ENCODE peak calls at places on chromosome 13, in seven cellular contexts. G is heart right ventricle, D is neural crest cell, K is ascending aorta, L is PC-3, T is HCT116, I is thoracic aorta. N is an unnamed sample.
A peak's percentile ranks its signal among the peaks of the same experiment; 100 is the strongest.

GRCh38 chr13:31276386-31276785 is 76.6 kb downstream of the B3GLCT start:
- DNase-seq in D (no peak), L (no peak), T (no peak), I (no peak), G (no peak), K (no peak), N (no peak)

GRCh38 chr13:107006646-107007045 is 438.7 kb upstream of the ARGLU1 start:
- DNase-seq in G (no peak), I (no peak), T (no peak), K (no peak), L (no peak), D (no peak), N (no peak)

GRCh38 chr13:102799544-102800144 is 725 bp downstream of the BIVM start:
- DNase-seq in K (no peak), D (peak; percentile 30), I (no peak), T (no peak), L (no peak), G (peak; percentile 53), N (no peak)

GRCh38 chr13:58994778-58995177 is 1169.0 kb downstream of the DIAPH3 start:
- DNase-seq in L (peak; percentile 2), K (no peak), I (no peak), D (no peak), T (no peak), G (no peak), N (no peak)

GRCh38 chr13:63696055-63696454 is 2280.4 kb upstream of the PCDH20 start:
- DNase-seq in L (peak; percentile 2), I (no peak), K (no peak), D (no peak), G (no peak), T (no peak), N (no peak)

GRCh38 chr13:80363890-80364503 is 23.1 kb upstream of the SPRY2 start:
- DNase-seq in K (no peak), I (no peak), G (no peak), T (no peak), D (no peak), L (peak; percentile 49), N (no peak)

GRCh38 chr13:71056581-71056980 is 810.4 kb downstream of the DACH1 start:
- DNase-seq in D (no peak), T (no peak), K (no peak), L (no peak), G (no peak), I (no peak), N (no peak)

GRCh38 chr13:74248477-74248876 is 114.3 kb upstream of the KLF12 start:
- DNase-seq in L (no peak), T (no peak), K (no peak), G (no peak), D (no peak), I (no peak), N (no peak)

GRCh38 chr13:41905600-41906254 is 55.2 kb downstream of the VWA8 start:
- DNase-seq in K (no peak), I (no peak), L (peak; percentile 54), T (peak; percentile 34), G (no peak), D (no peak), N (no peak)

GRCh38 chr13:33349996-33350826 is 64.7 kb upstream of the STARD13 start:
- DNase-seq in I (no peak), K (no peak), L (peak; percentile 37), D (peak; percentile 12), T (no peak), G (peak; percentile 68), N (no peak)

GRCh38 chr13:48125794-48126228 is 30.9 kb upstream of the MED4 start:
- DNase-seq in K (no peak), D (no peak), G (no peak), I (no peak), L (no peak), T (no peak), N (no peak)

GRCh38 chr13:107681611-107682010 is 533.7 kb downstream of the LIG4 start:
- DNase-seq in G (no peak), K (no peak), T (no peak), I (no peak), D (no peak), L (no peak), N (no peak)

GRCh38 chr13:38180100-38180499 is 169.6 kb upstream of the UFM1 start:
- DNase-seq in D (no peak), K (no peak), I (no peak), G (no peak), L (peak; percentile 23), T (no peak), N (no peak)

GRCh38 chr13:51221674-51222509 is at the start of gene FAM124A:
- DNase-seq in G (peak; percentile 66), L (peak; percentile 45), D (no peak), K (no peak), I (no peak), T (peak; percentile 4), N (peak; percentile 71)

GRCh38 chr13:113431171-113431570 is 22.1 kb downstream of the ADPRHL1 start:
- DNase-seq in L (no peak), I (no peak), T (no peak), D (no peak), K (no peak), G (no peak), N (no peak)

GRCh38 chr13:22128413-22129198 is 457.7 kb downstream of the FGF9 start:
- DNase-seq in G (no peak), L (no peak), I (no peak), D (no peak), K (no peak), T (no peak), N (no peak)

GRCh38 chr13:96898855-96899254 is 95.4 kb downstream of the OXGR1 start:
- DNase-seq in L (no peak), I (no peak), D (no peak), G (no peak), K (no peak), T (no peak), N (no peak)

GRCh38 chr13:32125746-32126145 is 94.2 kb downstream of the FRY start:
- DNase-seq in D (no peak), K (no peak), I (no peak), G (no peak), L (peak; percentile 44), T (no peak), N (no peak)

GRCh38 chr13:74931698-74932433 is 550.1 kb downstream of the TBC1D4 start:
- DNase-seq in L (no peak), T (no peak), K (no peak), D (no peak), I (no peak), G (no peak), N (no peak)

GRCh38 chr13:50386527-50387123 is 371.4 kb downstream of the KCNRG start:
- DNase-seq in D (no peak), L (peak; percentile 12), K (no peak), G (peak; percentile 34), T (no peak), I (no peak), N (no peak)

GRCh38 chr13:33728271-33729037 is 89.5 kb upstream of the RFC3 start:
- DNase-seq in L (peak; percentile 63), T (no peak), I (no peak), D (no peak), G (peak; percentile 27), K (no peak), N (no peak)

DNA sequence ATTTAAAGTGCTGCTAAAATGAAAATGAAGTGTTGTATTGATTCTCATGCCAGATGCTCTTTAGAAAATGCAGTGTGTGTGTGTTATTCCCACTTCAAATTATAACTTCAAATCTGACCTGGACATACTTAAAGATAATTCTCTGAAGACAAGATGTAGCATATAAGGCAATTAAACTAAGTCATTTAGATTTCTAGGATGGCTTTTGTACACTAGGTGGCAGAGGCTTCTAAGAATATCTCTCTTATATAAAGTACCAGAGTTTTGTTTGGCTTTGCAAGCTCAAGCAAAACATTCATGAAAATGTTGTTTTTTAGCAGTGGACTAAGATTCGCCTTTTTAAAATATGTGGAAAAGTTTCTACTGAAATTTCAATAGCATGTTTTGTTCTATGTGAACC is 407.2 kb downstream of the GPC5 start:
- DNase-seq in K (no peak), I (no peak), L (peak; percentile 4), D (no peak), T (no peak), G (no peak), N (no peak)
- TF ChIP-seq CTCF in K (no peak), I (no peak), L (peak; percentile 13), D (peak; percentile 44), T (no peak), G (no peak), N (no peak)

DNA sequence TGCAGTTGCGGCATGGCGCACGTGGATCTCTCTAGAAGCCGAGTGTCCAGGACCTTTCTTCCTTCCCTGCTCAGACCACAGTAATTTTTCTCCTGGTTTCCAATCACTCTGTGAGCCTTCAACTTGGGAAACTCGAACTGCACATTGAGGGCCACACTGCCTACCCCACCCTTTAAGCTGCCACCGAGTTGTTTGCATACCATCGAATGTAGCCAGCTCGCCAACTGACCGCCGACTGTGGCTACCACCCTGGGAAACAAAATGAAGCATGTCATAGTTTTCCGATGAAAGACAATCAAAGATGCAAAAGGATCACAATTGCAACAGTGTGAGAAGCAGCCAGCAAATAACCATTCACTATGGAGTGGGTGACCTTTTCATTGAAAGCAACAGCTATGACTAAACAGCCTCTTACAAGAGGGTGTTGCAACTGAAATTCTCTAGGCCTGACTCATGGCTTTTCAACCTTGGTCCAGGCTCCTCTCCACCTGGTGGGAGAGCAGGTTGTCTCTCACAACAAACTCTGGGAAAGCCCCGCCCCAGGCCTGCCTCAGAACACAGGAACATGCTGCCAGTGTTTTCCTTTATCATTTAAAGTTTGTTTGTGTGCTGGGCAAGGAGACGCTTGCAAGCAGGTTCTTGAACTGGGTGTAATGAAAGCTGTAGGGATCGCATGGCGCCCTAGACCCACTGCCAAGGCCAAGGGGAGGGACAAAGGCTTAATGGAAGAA is 141.7 kb upstream of the SERP2 start:
- DNase-seq in G (peak; percentile 27), T (peak; percentile 97), L (peak; percentile 97), K (no peak), D (no peak), I (no peak), N (no peak)
- TF ChIP-seq CTCF in G (no peak), T (no peak), L (no peak), K (no peak), D (no peak), I (no peak), N (no peak)

DNA sequence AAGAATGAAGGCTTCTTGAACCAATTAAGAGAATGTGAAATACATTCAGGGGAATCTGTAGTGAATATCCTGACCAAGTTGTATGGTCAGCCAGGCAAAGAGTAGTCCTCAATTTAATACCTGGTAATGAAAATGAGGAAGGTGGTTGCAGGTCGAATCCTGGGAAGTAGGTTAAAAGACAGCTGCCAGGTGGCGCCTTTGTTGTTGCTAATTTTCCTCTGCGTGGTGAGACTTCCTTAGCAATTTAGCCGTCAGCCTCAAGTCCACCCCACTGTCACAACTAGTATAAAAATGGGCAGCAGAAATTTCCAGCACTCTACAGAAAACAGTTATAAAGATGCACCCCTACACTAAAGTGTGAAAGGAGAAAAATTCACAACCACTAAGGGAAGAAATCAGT is 235.7 kb downstream of the NHLRC3 start:
- DNase-seq in I (no peak), G (no peak), T (no peak), D (no peak), K (no peak), L (peak; percentile 28), N (no peak)
- TF ChIP-seq CTCF in I (no peak), G (peak; percentile 10), T (peak; percentile 16), D (no peak), K (peak; percentile 30), L (peak; percentile 42), N (no peak)

DNA sequence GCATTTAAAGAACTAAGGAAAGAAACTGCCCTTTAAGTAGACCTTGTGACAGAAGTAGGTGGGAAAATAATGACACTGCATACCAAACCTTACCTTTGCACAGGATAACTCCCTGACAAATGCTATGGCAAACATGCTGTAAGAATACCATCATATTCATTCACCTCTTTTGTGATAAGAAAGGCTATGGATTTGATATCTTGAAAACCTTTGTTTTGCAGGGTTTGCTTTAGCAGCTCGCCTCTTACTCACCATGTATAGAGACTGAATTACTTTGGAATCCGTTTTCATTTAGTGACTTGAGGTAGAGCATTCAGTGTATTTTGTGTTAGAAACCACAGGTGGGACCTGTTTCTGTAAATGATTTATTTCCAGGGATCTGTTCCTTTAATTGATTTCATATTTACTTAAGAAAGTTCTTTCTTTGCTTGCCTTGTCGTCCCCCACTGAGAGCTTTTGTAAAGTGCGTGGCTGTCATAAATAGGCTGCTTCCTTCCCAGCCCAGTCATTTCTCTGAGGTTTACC is 80.2 kb downstream of the KLF5 start:
- DNase-seq in L (peak; percentile 73), D (no peak), I (no peak), K (no peak), G (no peak), T (no peak), N (no peak)
- TF ChIP-seq CTCF in L (no peak), D (no peak), I (no peak), K (no peak), G (no peak), T (no peak), N (no peak)